ENCODE peak calls at places on chromosomes 7 and 10, in nine cellular contexts. N is transverse colon, R is esophagus squamous epithelium, U is stomach, D is Peyer's patch, J is brain microvascular endothelial cell, Z is gastrocnemius medialis, Y is iPS DF 6.9, W is spleen. F is an unnamed sample.

GRCh38 chr7:70670288-70670687 is 461.7 kb upstream of the GALNT17 start:
- DNase-seq in R (no peak), D (no peak), Z (no peak), N (no peak), J (no peak), U (no peak), W (no peak), Y (no peak), F (no peak)

GRCh38 chr10:97676770-97677581 is 10.1 kb downstream of the AVPI1 start:
- DNase-seq in U (peak; percentile 41), W (peak; percentile 81), J (no peak), D (peak; percentile 26), N (peak; percentile 53), Z (no peak), R (no peak), Y (no peak), F (no peak)

GRCh38 chr10:80459047-80459865 is 5.1 kb downstream of the TSPAN14 start:
- DNase-seq in Z (peak; percentile 47), W (peak; percentile 93), Y (no peak), J (no peak), N (peak; percentile 86), R (no peak), U (peak; percentile 75), D (peak; percentile 87), F (peak; percentile 90)

GRCh38 chr10:108465871-108466641 is 1301.5 kb upstream of the SORCS1 start:
- DNase-seq in W (peak; percentile 74), U (peak; percentile 71), Z (no peak), J (no peak), D (no peak), Y (no peak), N (peak; percentile 18), R (no peak), F (peak; percentile 73)

GRCh38 chr7:5382281-5383041 is 41.2 kb downstream of the TNRC18 start:
- DNase-seq in J (peak; percentile 60), W (no peak), N (no peak), D (no peak), U (no peak), Y (peak; percentile 25), Z (no peak), R (no peak), F (no peak)

GRCh38 chr10:35443858-35444257 is 107.5 kb downstream of the CCNY start:
- DNase-seq in J (no peak), Z (no peak), N (no peak), Y (no peak), D (no peak), W (no peak), R (no peak), U (no peak), F (no peak)

GRCh38 chr10:29496341-29497162 is 138.2 kb downstream of the SVIL start:
- DNase-seq in Y (no peak), J (peak; percentile 57), U (peak; percentile 79), W (peak; percentile 90), D (peak; percentile 25), R (no peak), Z (peak; percentile 63), N (peak; percentile 76), F (peak; percentile 86)

GRCh38 chr10:16519908-16520861 is 1.5 kb downstream of the C1QL3 start:
- DNase-seq in J (no peak), Z (no peak), Y (no peak), N (no peak), D (no peak), U (no peak), R (no peak), W (no peak), F (no peak)

GRCh38 chr10:118458957-118459641 is 117.0 kb upstream of the FAM204A start:
- DNase-seq in W (no peak), D (no peak), N (no peak), Z (no peak), U (no peak), R (no peak), Y (no peak), J (no peak), F (no peak)

GRCh38 chr10:128191847-128192246 is 65.6 kb upstream of the MKI67 start:
- DNase-seq in J (no peak), N (peak; percentile 15), W (no peak), Y (no peak), R (no peak), Z (no peak), D (no peak), U (no peak), F (no peak)

GRCh38 chr7:108452707-108453106 is 3.5 kb downstream of the NRCAM start:
- DNase-seq in W (no peak), R (no peak), Z (no peak), N (no peak), D (no peak), J (peak; percentile 47), U (no peak), Y (no peak), F (no peak)
- H3K27me3 ChIP-seq in W (peaks cover 65% of the 10 kb centered on the region), R (peaks cover 70% of the 10 kb centered on the region), Z (peaks cover 57% of the 10 kb centered on the region), N (peaks cover 54% of the 10 kb centered on the region), D (no peaks in the 10 kb centered on the region), J (peaks cover 25% of the 10 kb centered on the region), U (peaks cover 65% of the 10 kb centered on the region), Y (peaks cover 16% of the 10 kb centered on the region), F (peaks cover 62% of the 10 kb centered on the region)

DNA sequence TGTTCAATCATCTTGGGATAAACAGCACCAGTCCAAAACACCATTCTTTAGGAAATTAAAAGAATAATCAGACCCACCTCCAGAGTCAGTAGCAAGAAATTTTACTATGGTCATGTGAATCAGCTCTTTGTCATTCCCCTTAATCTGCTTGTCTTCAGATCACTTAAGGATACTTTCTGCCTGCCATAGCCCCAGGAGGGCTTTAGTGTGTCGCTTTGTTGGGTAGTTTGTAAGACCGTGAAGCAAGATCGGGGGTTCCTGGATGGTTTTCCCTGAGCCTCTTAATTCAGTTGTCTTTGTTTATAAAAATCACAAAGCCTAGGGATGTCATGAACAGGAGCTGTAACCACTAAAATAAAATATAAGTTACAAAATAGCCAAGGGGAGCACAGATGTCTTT is 223.6 kb downstream of the RELN start:
- DNase-seq in Z (no peak), U (no peak), N (no peak), W (no peak), Y (no peak), J (no peak), D (no peak), R (no peak), F (no peak)
- H3K27ac ChIP-seq in Z (no peak overlapping the region), U (no peak overlapping the region), N (no peak overlapping the region), W (no peak overlapping the region), Y (no peak overlapping the region), J (no peak overlapping the region), D (no peak overlapping the region), R (no peak overlapping the region), F (no peak overlapping the region)

DNA sequence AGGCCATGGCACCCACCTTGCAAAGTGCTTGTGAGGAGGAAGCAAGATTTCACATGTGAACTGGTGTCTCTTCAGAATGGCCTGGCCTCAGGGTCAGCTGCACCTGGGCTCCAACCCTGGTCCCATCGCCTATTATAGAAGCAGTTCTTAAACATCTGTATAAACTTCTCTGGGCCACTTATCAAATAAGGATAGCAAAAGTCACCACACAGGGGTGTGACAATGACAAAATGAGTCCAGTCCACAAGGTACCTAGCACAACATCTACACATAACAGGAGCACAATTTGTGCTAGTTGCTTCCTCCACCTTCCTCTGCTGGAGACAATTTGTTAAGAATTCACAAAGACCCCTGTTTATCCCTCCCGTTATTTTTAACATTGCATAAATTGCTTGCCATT is 340.6 kb upstream of the ZMIZ1 start:
- DNase-seq in J (no peak), D (no peak), U (no peak), Z (no peak), W (no peak), R (no peak), Y (no peak), N (no peak), F (no peak)
- H3K27me3 ChIP-seq in J (peaks cover 16% of the 10 kb centered on the region), D (no peaks in the 10 kb centered on the region), U (no peaks in the 10 kb centered on the region), Z (no peaks in the 10 kb centered on the region), W (peaks cover 6% of the 10 kb centered on the region), R (peaks cover 29% of the 10 kb centered on the region), Y (no peaks in the 10 kb centered on the region), N (peaks cover 5% of the 10 kb centered on the region), F (no peaks in the 10 kb centered on the region)

DNA sequence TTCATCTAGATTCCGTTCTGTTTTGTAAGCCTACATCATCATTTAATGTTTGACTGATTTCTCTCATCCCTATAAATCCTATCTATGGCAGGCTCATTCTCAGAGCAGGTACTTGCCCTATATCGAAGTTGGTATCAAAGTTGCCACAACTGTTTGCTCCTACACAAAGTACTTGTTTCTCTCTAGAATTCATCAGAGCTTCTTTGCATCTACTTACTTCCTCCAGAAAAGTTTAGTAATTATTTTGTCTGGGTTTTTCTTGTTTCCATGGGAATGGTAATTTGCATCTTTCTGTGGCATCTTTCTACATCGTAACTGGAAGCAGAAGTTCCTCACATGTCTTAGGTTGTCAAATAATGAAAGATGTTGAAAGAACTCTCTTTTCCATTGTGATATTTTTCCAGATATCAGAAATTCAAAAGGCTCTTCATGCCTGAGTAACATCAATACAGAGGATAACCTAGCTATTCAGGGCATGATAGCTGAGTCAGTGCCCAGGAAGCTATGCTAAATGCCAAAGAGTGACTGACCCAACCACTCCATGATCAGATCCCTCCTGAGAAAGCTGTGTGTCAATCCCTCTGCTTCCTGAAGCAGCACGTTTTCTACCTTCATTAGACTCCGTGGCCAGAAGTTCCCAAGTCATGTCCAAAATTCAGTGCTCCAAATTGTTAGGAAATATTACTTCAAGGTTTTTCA is 216.3 kb downstream of the VTI1A start:
- DNase-seq in U (no peak), W (no peak), J (peak; percentile 69), D (no peak), N (no peak), Z (no peak), Y (no peak), R (no peak), F (no peak)
- H3K27ac ChIP-seq in U (no peak overlapping the region), W (no peak overlapping the region), J (no peak overlapping the region), D (no peak overlapping the region), N (no peak overlapping the region), Z (no peak overlapping the region), Y (no peak overlapping the region), R (no peak overlapping the region), F (no peak overlapping the region)

GRCh38 chr10:84599254-84599653 is 270.9 kb downstream of the CCSER2 start:
- DNase-seq in U (no peak), N (no peak), J (no peak), W (no peak), D (no peak), R (no peak), Y (peak; percentile 25), Z (no peak), F (no peak)
- H3K27me3 ChIP-seq in U (peaks cover 7% of the 10 kb centered on the region), N (no peaks in the 10 kb centered on the region), J (no peaks in the 10 kb centered on the region), W (peaks cover 38% of the 10 kb centered on the region), D (no peaks in the 10 kb centered on the region), R (peaks cover 16% of the 10 kb centered on the region), Y (peaks cover 16% of the 10 kb centered on the region), Z (no peaks in the 10 kb centered on the region), F (no peaks in the 10 kb centered on the region)

GRCh38 chr10:110845372-110845755 is 26.4 kb upstream of the PDCD4 start:
- DNase-seq in U (no peak), Z (no peak), W (no peak), Y (no peak), R (no peak), D (no peak), J (no peak), N (no peak), F (no peak)

GRCh38 chr10:110844617-110844881 is 27.2 kb upstream of the PDCD4 start:
- DNase-seq in D (no peak), W (no peak), Y (no peak), U (no peak), Z (no peak), J (no peak), N (no peak), R (no peak), F (no peak)

GRCh38 chr10:110847351-110847750 is 24.4 kb upstream of the PDCD4 start:
- DNase-seq in D (no peak), Z (no peak), J (no peak), W (no peak), U (no peak), R (no peak), Y (no peak), N (no peak), F (no peak)

GRCh38 chr10:110843796-110844616 is 27.7 kb upstream of the PDCD4 start:
- DNase-seq in W (no peak), Y (no peak), N (peak; percentile 79), R (no peak), U (no peak), J (no peak), D (no peak), Z (no peak), F (no peak)

GRCh38 chr10:110845756-110846620 is 25.7 kb upstream of the PDCD4 start:
- DNase-seq in U (peak; percentile 83), W (no peak), Y (no peak), N (peak; percentile 83), J (no peak), D (no peak), Z (no peak), R (no peak), F (no peak)
- H3K27ac ChIP-seq in U (peak overlapping the region; percentile 89), W (no peak overlapping the region), Y (no peak overlapping the region), N (peak overlapping the region; percentile 91), J (no peak overlapping the region), D (peak overlapping the region; percentile 27), Z (no peak overlapping the region), R (peak overlapping the region; percentile 78), F (no peak overlapping the region)